ENCODE peak calls at places on chromosome 6, in ten cellular contexts. C is mammary epithelial cell, Y is astrocyte of the spinal cord, U is hypothalamus, F is H54, P is naive B cell, A is ecto neural progenitor cell, H is fibroblast of mammary gland, M is WTC11, N is ELR. G is an unnamed sample.

GRCh38 chr6:167993169-167993568 is 4.3 kb upstream of the KIF25 start:
- DNase-seq in U (no peak), P (no peak), Y (no peak), A (no peak), F (no peak), H (no peak), C (no peak), N (no peak), M (no peak), G (no peak)

GRCh38 chr6:45163952-45164766 is 164.0 kb upstream of the RUNX2 start:
- DNase-seq in H (no peak), C (peak; percentile 89), U (no peak), M (no peak), A (no peak), P (no peak), Y (no peak), F (no peak), N (peak; percentile 13), G (peak; percentile 83)

GRCh38 chr6:39824030-39824926 is 32.1 kb downstream of the DAAM2 start:
- DNase-seq in A (no peak), Y (peak; percentile 20), F (no peak), P (no peak), U (no peak), C (no peak), M (peak; percentile 39), H (no peak), N (no peak), G (no peak)

GRCh38 chr6:139965393-139965792 is 590.9 kb upstream of the CITED2 start:
- DNase-seq in Y (peak; percentile 46), P (no peak), M (no peak), H (no peak), F (no peak), U (no peak), A (no peak), C (no peak), N (no peak), G (no peak)

GRCh38 chr6:170203212-170203611 is 87.7 kb downstream of the DLL1 start:
- DNase-seq in N (no peak), F (no peak), M (no peak), U (no peak), A (peak; percentile 16), P (no peak), C (peak; percentile 22), H (no peak), Y (no peak), G (no peak)

GRCh38 chr6:110813813-110814487 is 1.3 kb downstream of the CDK19 start:
- DNase-seq in A (no peak), M (no peak), U (no peak), F (no peak), Y (peak; percentile 40), H (peak; percentile 17), N (peak; percentile 33), C (peak; percentile 11), P (no peak), G (peak; percentile 7)

GRCh38 chr6:116881236-116881635 is 4.2 kb downstream of the RFX6 start:
- DNase-seq in H (peak; percentile 7), M (no peak), N (peak; percentile 18), U (no peak), A (no peak), P (no peak), Y (no peak), F (no peak), C (no peak), G (peak; percentile 29)

GRCh38 chr6:71420693-71421328 is 132.2 kb downstream of the OGFRL1 start:
- DNase-seq in H (peak; percentile 94), U (peak; percentile 97), P (peak; percentile 62), N (peak; percentile 98), M (peak; percentile 95), Y (peak; percentile 97), C (peak; percentile 95), F (peak; percentile 75), A (peak; percentile 95), G (peak; percentile 93)

GRCh38 chr6:23823421-23823820 is 302.6 kb upstream of the NRSN1 start:
- DNase-seq in H (no peak), M (no peak), P (no peak), A (no peak), C (no peak), Y (peak; percentile 29), N (no peak), U (no peak), F (no peak), G (no peak)

GRCh38 chr6:11374036-11375010 is 141.9 kb upstream of the NEDD9 start:
- DNase-seq in N (no peak), Y (no peak), P (peak; percentile 84), C (no peak), F (no peak), U (no peak), A (no peak), M (no peak), H (no peak), G (no peak)

GRCh38 chr6:36666726-36667591 is 11.6 kb upstream of the CDKN1A start:
- DNase-seq in M (peak; percentile 64), U (peak; percentile 55), H (peak; percentile 97), C (peak; percentile 99), F (peak; percentile 88), Y (peak; percentile 96), N (peak; percentile 79), P (no peak), A (peak; percentile 81), G (peak; percentile 97)

GRCh38 chr6:144953552-144954240 is 668.6 kb downstream of the UTRN start:
- DNase-seq in C (peak; percentile 73), N (peak; percentile 89), A (no peak), P (no peak), M (no peak), F (peak; percentile 21), Y (peak; percentile 77), H (peak; percentile 10), U (no peak), G (peak; percentile 95)

GRCh38 chr6:137949686-137950390 is 82.8 kb downstream of the TNFAIP3 start:
- DNase-seq in H (no peak), M (no peak), P (no peak), F (no peak), Y (no peak), C (no peak), A (no peak), U (no peak), N (no peak), G (no peak)

GRCh38 chr6:130760006-130760405 is 67.2 kb upstream of the SMLR1 start:
- DNase-seq in Y (peak; percentile 64), M (peak; percentile 60), C (peak; percentile 47), F (no peak), N (peak; percentile 83), H (peak; percentile 63), U (no peak), P (no peak), A (no peak), G (peak; percentile 31)

GRCh38 chr6:166395778-166396177 is 13.0 kb upstream of the MPC1 start:
- DNase-seq in A (no peak), C (no peak), N (no peak), U (no peak), Y (no peak), H (no peak), P (no peak), F (no peak), M (no peak), G (no peak)

GRCh38 chr6:31836036-31836675 is 8.6 kb downstream of the HSPA1B start:
- DNase-seq in F (no peak), H (no peak), N (no peak), U (no peak), C (no peak), P (no peak), M (no peak), A (no peak), Y (no peak), G (no peak)

GRCh38 chr6:6287415-6287814 is 33.0 kb downstream of the F13A1 start:
- DNase-seq in H (no peak), C (no peak), P (no peak), F (no peak), A (no peak), M (no peak), N (no peak), Y (no peak), U (no peak), G (no peak)

GRCh38 chr6:44829811-44830210 is 442.3 kb downstream of the CDC5L start:
- DNase-seq in N (no peak), P (no peak), H (no peak), U (no peak), F (no peak), A (no peak), M (no peak), Y (no peak), C (no peak), G (no peak)

GRCh38 chr6:80457044-80457933 is 350.8 kb downstream of the BCKDHB start:
- DNase-seq in F (peak; percentile 40), H (peak; percentile 99), A (no peak), N (peak; percentile 94), C (peak; percentile 94), P (no peak), U (peak; percentile 2), Y (peak; percentile 96), M (no peak), G (peak; percentile 97)

GRCh38 chr6:448296-449056 is 56.9 kb downstream of the IRF4 start:
- DNase-seq in Y (no peak), M (no peak), H (no peak), P (no peak), F (no peak), U (no peak), C (no peak), N (no peak), A (peak; percentile 32), G (no peak)

GRCh38 chr6:96975848-96976247 is 51.3 kb downstream of the KLHL32 start:
- DNase-seq in U (no peak), C (no peak), P (no peak), Y (no peak), H (no peak), A (no peak), F (no peak), M (no peak), N (no peak), G (no peak)

GRCh38 chr6:167849846-167850459 is 23.2 kb downstream of the AFDN start:
- DNase-seq in A (no peak), Y (no peak), M (no peak), U (no peak), P (no peak), F (no peak), C (peak; percentile 95), H (no peak), N (peak; percentile 61), G (peak; percentile 99)

GRCh38 chr6:116528163-116528562 is 16.7 kb downstream of the CALHM5 start:
- DNase-seq in P (no peak), Y (no peak), U (no peak), H (no peak), N (no peak), A (no peak), F (no peak), M (no peak), C (no peak), G (no peak)

GRCh38 chr6:56388414-56388752 is 141.0 kb upstream of the COL21A1 start:
- DNase-seq in A (no peak), Y (no peak), C (peak; percentile 9), F (no peak), P (no peak), N (no peak), H (no peak), U (no peak), M (no peak), G (no peak)

GRCh38 chr6:82072771-82073170 is 174.8 kb downstream of the IBTK start:
- DNase-seq in U (no peak), C (peak; percentile 52), M (no peak), N (peak; percentile 77), Y (peak; percentile 73), F (no peak), P (no peak), A (no peak), H (peak; percentile 41), G (peak; percentile 73)

GRCh38 chr6:170535002-170535401 is 18.1 kb downstream of the PSMB1 start:
- DNase-seq in P (no peak), H (no peak), Y (no peak), U (no peak), C (no peak), N (no peak), F (no peak), M (no peak), A (no peak), G (no peak)

GRCh38 chr6:164396071-164397047 is 913.0 kb downstream of the C6orf118 start:
- DNase-seq in P (no peak), M (no peak), A (no peak), N (peak; percentile 1), U (no peak), Y (peak; percentile 55), F (no peak), C (no peak), H (no peak), G (peak; percentile 25)

GRCh38 chr6:3740551-3741476 is 10.7 kb downstream of the PXDC1 start:
- DNase-seq in C (no peak), N (no peak), U (no peak), Y (no peak), M (no peak), H (no peak), A (no peak), F (no peak), P (no peak), G (no peak)

G was measured in renal cortical epithelial cell.